ENCODE peak calls at places on chromosomes 6 and 20, in four cellular contexts. One of them, this sample, is unnamed.

GRCh38 chr6:25147191-25147590 is 132.0 kb upstream of the CARMIL1 start:
- DNase-seq in A549: no peak
- DNase-seq in HepG2: no peak
- DNase-seq in IMR-90: no peak
- DNase-seq in this sample: no peak

GRCh38 chr20:7897965-7898364 is 42.3 kb downstream of the HAO1 start:
- DNase-seq in A549: no peak
- DNase-seq in HepG2: no peak
- DNase-seq in IMR-90: no peak
- DNase-seq in this sample: no peak

GRCh38 chr6:138677538-138677937 is 96.0 kb upstream of the CCDC28A start:
- DNase-seq in IMR-90: no peak
- DNase-seq in A549: no peak
- DNase-seq in HepG2: no peak
- DNase-seq in this sample: no peak

GRCh38 chr20:46027245-46027853 is 1.7 kb upstream of the SLC12A5 start:
- DNase-seq in HepG2: peak
- DNase-seq in IMR-90: peak
- DNase-seq in A549: peak
- DNase-seq in this sample: peak

GRCh38 chr20:41242807-41243206 is 74.7 kb downstream of the ZHX3 start:
- DNase-seq in HepG2: no peak
- DNase-seq in A549: no peak
- DNase-seq in IMR-90: no peak
- DNase-seq in this sample: no peak

GRCh38 chr6:107943626-107944439 is 14.2 kb downstream of the SEC63 start:
- DNase-seq in IMR-90: no peak
- DNase-seq in A549: no peak
- DNase-seq in HepG2: no peak
- DNase-seq in this sample: no peak

GRCh38 chr20:22403860-22404608 is 180.3 kb downstream of the FOXA2 start:
- DNase-seq in IMR-90: no peak
- DNase-seq in A549: peak
- DNase-seq in HepG2: peak
- DNase-seq in this sample: no peak

GRCh38 chr6:169022079-169022478 is 231.6 kb downstream of the THBS2 start:
- DNase-seq in A549: no peak
- DNase-seq in HepG2: no peak
- DNase-seq in IMR-90: no peak
- DNase-seq in this sample: no peak

GRCh38 chr6:27592481-27593199 is 119.7 kb upstream of the ZNF184 start:
- DNase-seq in A549: peak
- DNase-seq in IMR-90: peak
- DNase-seq in HepG2: peak
- DNase-seq in this sample: peak

GRCh38 chr20:2006452-2007381 is 12.9 kb upstream of the PDYN start:
- DNase-seq in IMR-90: peak
- DNase-seq in A549: peak
- DNase-seq in HepG2: peak
- DNase-seq in this sample: peak

GRCh38 chr6:157151029-157151428 is 172.3 kb downstream of the TMEM242 start:
- DNase-seq in A549: peak
- DNase-seq in HepG2: no peak
- DNase-seq in IMR-90: no peak
- DNase-seq in this sample: no peak

GRCh38 chr6:98633886-98634285 is 200.5 kb upstream of the POU3F2 start:
- DNase-seq in IMR-90: no peak
- DNase-seq in A549: no peak
- DNase-seq in HepG2: no peak
- DNase-seq in this sample: no peak

GRCh38 chr20:50379049-50379990 is 130.9 kb upstream of the PTPN1 start:
- DNase-seq in IMR-90: peak
- DNase-seq in A549: no peak
- DNase-seq in HepG2: no peak
- DNase-seq in this sample: no peak

GRCh38 chr6:45741437-45742166 is 274.1 kb downstream of the CLIC5 start:
- DNase-seq in IMR-90: peak
- DNase-seq in A549: no peak
- DNase-seq in HepG2: no peak
- DNase-seq in this sample: no peak

GRCh38 chr6:107128175-107128574 is 12.9 kb upstream of the BEND3 start:
- DNase-seq in A549: no peak
- DNase-seq in HepG2: no peak
- DNase-seq in IMR-90: peak
- DNase-seq in this sample: no peak

GRCh38 chr6:1122083-1122482 is 189.8 kb upstream of the FOXQ1 start:
- DNase-seq in HepG2: no peak
- DNase-seq in IMR-90: no peak
- DNase-seq in A549: no peak
- DNase-seq in this sample: no peak

GRCh38 chr6:10441004-10441654 is 26.3 kb upstream of the TFAP2A start:
- DNase-seq in IMR-90: peak
- DNase-seq in A549: peak
- DNase-seq in HepG2: peak
- DNase-seq in this sample: no peak

GRCh38 chr20:16803965-16804792 is 56.0 kb downstream of the OTOR start:
- DNase-seq in HepG2: peak
- DNase-seq in IMR-90: peak
- DNase-seq in A549: peak
- DNase-seq in this sample: peak

GRCh38 chr6:52020961-52021570 is 66.3 kb downstream of the PKHD1 start:
- DNase-seq in A549: peak
- DNase-seq in IMR-90: peak
- DNase-seq in HepG2: peak
- DNase-seq in this sample: no peak

GRCh38 chr6:84271086-84271716 is 43.8 kb upstream of the CEP162 start:
- DNase-seq in A549: no peak
- DNase-seq in HepG2: no peak
- DNase-seq in IMR-90: no peak
- DNase-seq in this sample: no peak

GRCh38 chr6:153781306-153781705 is 257.7 kb upstream of the OPRM1 start:
- DNase-seq in HepG2: no peak
- DNase-seq in A549: no peak
- DNase-seq in IMR-90: no peak
- DNase-seq in this sample: no peak

GRCh38 chr6:104908031-104908430 is 48.3 kb upstream of the HACE1 start:
- DNase-seq in HepG2: no peak
- DNase-seq in IMR-90: peak
- DNase-seq in A549: peak
- DNase-seq in this sample: no peak

GRCh38 chr6:42783177-42783875 is 1.5 kb downstream of the BICRAL start:
- DNase-seq in IMR-90: peak
- DNase-seq in A549: peak
- DNase-seq in HepG2: peak
- DNase-seq in this sample: no peak

GRCh38 chr20:44074252-44075151 is 112.5 kb downstream of the JPH2 start:
- DNase-seq in IMR-90: peak
- DNase-seq in HepG2: no peak
- DNase-seq in A549: no peak
- DNase-seq in this sample: peak

GRCh38 chr20:56352656-56353055 is 6.1 kb upstream of the FAM210B start:
- DNase-seq in IMR-90: peak
- DNase-seq in A549: no peak
- DNase-seq in HepG2: no peak
- DNase-seq in this sample: no peak

GRCh38 chr6:47083586-47084047 is 41.5 kb upstream of the ADGRF1 start:
- DNase-seq in HepG2: peak
- DNase-seq in IMR-90: peak
- DNase-seq in A549: no peak
- DNase-seq in this sample: no peak

GRCh38 chr6:154602296-154602695 is 91.8 kb upstream of the CNKSR3 start:
- DNase-seq in A549: no peak
- DNase-seq in IMR-90: no peak
- DNase-seq in HepG2: no peak
- DNase-seq in this sample: no peak

GRCh38 chr6:75084872-75085381 is 120.9 kb downstream of the COL12A1 start:
- DNase-seq in A549: no peak
- DNase-seq in IMR-90: no peak
- DNase-seq in HepG2: peak
- DNase-seq in this sample: no peak
- TF ChIP-seq USF2 in A549: no peak
- TF ChIP-seq USF2 in IMR-90: no peak
- TF ChIP-seq USF2 in HepG2: no peak
- TF ChIP-seq USF2 in this sample: no peak

GRCh38 chr20:11195169-11195568 is 521.4 kb upstream of the JAG1 start:
- DNase-seq in A549: no peak
- DNase-seq in IMR-90: no peak
- DNase-seq in HepG2: no peak
- DNase-seq in this sample: no peak

GRCh38 chr20:11193241-11193640 is 519.4 kb upstream of the JAG1 start:
- DNase-seq in IMR-90: peak
- DNase-seq in HepG2: no peak
- DNase-seq in A549: no peak
- DNase-seq in this sample: no peak

GRCh38 chr20:11200423-11200822 is 526.6 kb upstream of the JAG1 start:
- DNase-seq in HepG2: no peak
- DNase-seq in IMR-90: no peak
- DNase-seq in A549: no peak
- DNase-seq in this sample: no peak

DNA sequence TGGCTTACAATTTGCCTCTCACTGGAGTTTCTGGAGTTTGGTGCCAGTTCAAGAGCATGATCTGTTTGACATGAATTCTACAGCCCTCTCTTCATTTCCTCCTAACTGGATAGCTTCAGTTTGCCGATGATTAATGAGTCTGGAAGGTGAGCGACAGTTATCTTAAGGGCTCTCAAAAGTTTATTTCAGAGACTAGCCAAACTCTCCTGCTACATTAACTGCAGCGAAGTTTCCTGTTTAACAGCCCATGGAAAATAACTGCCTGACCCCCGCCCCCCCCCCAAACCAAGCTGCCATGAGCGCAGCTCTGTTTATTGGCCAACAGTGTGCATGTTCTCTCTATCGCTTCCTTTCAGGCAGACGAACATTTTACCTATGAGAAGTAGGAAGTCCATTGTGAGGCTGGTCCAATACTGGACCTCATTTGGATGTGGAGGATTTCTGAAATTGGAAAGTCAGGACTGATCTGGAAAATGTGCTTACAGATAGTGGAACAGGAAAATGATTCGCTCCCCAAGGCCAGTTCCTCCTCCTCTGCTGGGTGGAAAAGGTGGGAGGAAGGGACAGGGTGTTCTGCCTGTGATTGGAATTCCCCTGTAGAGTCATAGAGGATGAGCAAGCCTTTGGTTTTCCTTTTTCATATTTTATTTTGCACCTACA is 522.2 kb upstream of the JAG1 start:
- DNase-seq in A549: peak
- DNase-seq in HepG2: no peak
- DNase-seq in IMR-90: peak
- DNase-seq in this sample: no peak
- TF ChIP-seq USF2 in A549: no peak
- TF ChIP-seq USF2 in HepG2: no peak
- TF ChIP-seq USF2 in IMR-90: no peak
- TF ChIP-seq USF2 in this sample: no peak

GRCh38 chr20:18263723-18264122 is 24.6 kb upstream of the ZNF133 start:
- DNase-seq in HepG2: peak
- DNase-seq in IMR-90: no peak
- DNase-seq in A549: peak
- DNase-seq in this sample: no peak
- TF ChIP-seq USF2 in HepG2: no peak
- TF ChIP-seq USF2 in IMR-90: no peak
- TF ChIP-seq USF2 in A549: no peak
- TF ChIP-seq USF2 in this sample: no peak

GRCh38 chr20:59082077-59082740 is 39.6 kb upstream of the PRELID3B start:
- DNase-seq in HepG2: peak
- DNase-seq in A549: peak
- DNase-seq in IMR-90: peak
- DNase-seq in this sample: no peak
- TF ChIP-seq USF2 in HepG2: no peak
- TF ChIP-seq USF2 in A549: no peak
- TF ChIP-seq USF2 in IMR-90: no peak
- TF ChIP-seq USF2 in this sample: no peak

DNA sequence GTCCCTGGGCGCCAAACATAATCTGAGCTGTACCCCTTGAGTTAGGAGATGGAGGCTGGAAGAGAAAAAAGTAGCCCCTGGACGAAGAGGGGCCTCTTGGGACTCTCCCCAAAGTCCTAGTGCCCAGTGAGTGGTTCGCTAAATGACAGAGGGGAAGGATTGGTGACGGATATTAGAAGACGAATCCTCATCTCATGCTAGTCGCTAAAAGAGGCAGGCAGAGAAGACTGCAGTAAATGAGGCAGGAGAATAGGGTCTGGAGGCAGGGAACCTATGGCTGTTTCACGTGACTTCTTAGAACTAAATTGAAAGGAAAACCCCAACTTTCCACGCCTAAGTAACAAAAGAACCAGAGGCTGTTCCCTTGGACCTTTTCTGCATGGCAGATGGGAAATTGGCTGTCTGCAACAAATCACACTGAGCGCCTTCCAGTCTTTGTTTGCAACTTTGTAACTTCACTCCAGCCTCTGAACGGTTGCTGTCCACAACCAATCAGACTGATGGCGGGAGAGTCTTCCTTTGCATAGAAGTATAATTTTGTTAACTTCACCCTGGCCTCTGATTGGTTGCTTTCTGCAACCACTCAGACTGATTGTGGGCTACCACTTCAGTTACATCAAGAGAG is 730 bp upstream of the RBL1 start:
- DNase-seq in HepG2: no peak
- DNase-seq in IMR-90: no peak
- DNase-seq in A549: no peak
- DNase-seq in this sample: no peak
- TF ChIP-seq USF2 in HepG2: no peak
- TF ChIP-seq USF2 in IMR-90: no peak
- TF ChIP-seq USF2 in A549: no peak
- TF ChIP-seq USF2 in this sample: no peak

DNA sequence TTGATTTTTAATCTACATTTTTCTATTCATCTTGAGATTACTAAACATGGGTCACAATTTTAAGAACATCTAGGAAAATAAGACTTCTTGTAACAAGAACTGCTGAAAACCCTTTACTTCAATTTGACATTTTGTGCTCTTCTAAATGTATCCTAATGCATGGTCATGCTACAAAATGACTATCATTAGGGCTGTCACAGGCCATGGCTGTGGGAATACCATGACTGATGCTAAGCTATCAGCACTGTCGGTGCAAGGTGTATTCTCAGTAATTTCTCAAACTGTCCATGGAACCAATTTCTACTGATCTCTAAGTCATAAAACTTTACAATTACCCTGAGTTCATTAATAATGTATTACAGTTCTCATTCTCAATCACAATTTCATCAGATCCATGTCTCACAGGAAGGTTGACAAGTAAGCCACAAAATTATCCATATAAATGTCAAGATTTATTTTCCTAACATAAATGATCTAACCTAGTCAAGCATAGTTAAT is 625.3 kb downstream of the EYS start:
- DNase-seq in HepG2: no peak
- DNase-seq in A549: no peak
- DNase-seq in IMR-90: no peak
- DNase-seq in this sample: no peak
- TF ChIP-seq USF2 in HepG2: no peak
- TF ChIP-seq USF2 in A549: no peak
- TF ChIP-seq USF2 in IMR-90: no peak
- TF ChIP-seq USF2 in this sample: no peak

GRCh38 chr6:143059616-143060353 is 904 bp upstream of the AIG1 start:
- DNase-seq in IMR-90: peak
- DNase-seq in A549: peak
- DNase-seq in HepG2: peak
- DNase-seq in this sample: no peak
- TF ChIP-seq USF2 in IMR-90: no peak
- TF ChIP-seq USF2 in A549: no peak
- TF ChIP-seq USF2 in HepG2: no peak
- TF ChIP-seq USF2 in this sample: no peak

This sample was measured in H1.